ENCODE peak calls at places on chromosomes 11 and 22, in seven cellular contexts. One of them, this sample, is unnamed.

GRCh38 chr11:62603771-62604170 is 2.1 kb upstream of the MTA2 start:
- DNase-seq in right cardiac atrium: no peak
- DNase-seq in AG08395: no peak
- DNase-seq in astrocyte of the spinal cord: no peak
- DNase-seq in C1 segment of cervical spinal cord: no peak
- DNase-seq in kidney glomerular epithelial cell: no peak
- DNase-seq in DMS53: peak
- DNase-seq in this sample: no peak

GRCh38 chr22:40213478-40213877 is 35.8 kb downstream of the TNRC6B start:
- DNase-seq in astrocyte of the spinal cord: peak
- DNase-seq in C1 segment of cervical spinal cord: no peak
- DNase-seq in right cardiac atrium: no peak
- DNase-seq in AG08395: no peak
- DNase-seq in DMS53: no peak
- DNase-seq in kidney glomerular epithelial cell: no peak
- DNase-seq in this sample: no peak

GRCh38 chr11:34585870-34586654 is 34.8 kb upstream of the EHF start:
- DNase-seq in AG08395: peak
- DNase-seq in C1 segment of cervical spinal cord: no peak
- DNase-seq in astrocyte of the spinal cord: peak
- DNase-seq in DMS53: peak
- DNase-seq in right cardiac atrium: no peak
- DNase-seq in kidney glomerular epithelial cell: peak
- DNase-seq in this sample: no peak

GRCh38 chr11:115198301-115198700 is 305.9 kb downstream of the CADM1 start:
- DNase-seq in astrocyte of the spinal cord: peak
- DNase-seq in DMS53: no peak
- DNase-seq in kidney glomerular epithelial cell: peak
- DNase-seq in AG08395: no peak
- DNase-seq in right cardiac atrium: no peak
- DNase-seq in C1 segment of cervical spinal cord: no peak
- DNase-seq in this sample: no peak

GRCh38 chr22:30127749-30128166 is 47.5 kb downstream of the HORMAD2 start:
- DNase-seq in kidney glomerular epithelial cell: peak
- DNase-seq in astrocyte of the spinal cord: peak
- DNase-seq in DMS53: no peak
- DNase-seq in C1 segment of cervical spinal cord: no peak
- DNase-seq in AG08395: peak
- DNase-seq in right cardiac atrium: no peak
- DNase-seq in this sample: no peak

GRCh38 chr22:46056169-46057041 is 79.4 kb upstream of the WNT7B start:
- DNase-seq in C1 segment of cervical spinal cord: no peak
- DNase-seq in AG08395: no peak
- DNase-seq in astrocyte of the spinal cord: peak
- DNase-seq in kidney glomerular epithelial cell: peak
- DNase-seq in DMS53: no peak
- DNase-seq in right cardiac atrium: no peak
- DNase-seq in this sample: no peak

GRCh38 chr22:46077669-46078099 is 72.6 kb upstream of the PPARA start:
- DNase-seq in AG08395: no peak
- DNase-seq in right cardiac atrium: peak
- DNase-seq in kidney glomerular epithelial cell: no peak
- DNase-seq in C1 segment of cervical spinal cord: no peak
- DNase-seq in DMS53: no peak
- DNase-seq in astrocyte of the spinal cord: no peak
- DNase-seq in this sample: peak

GRCh38 chr11:32473282-32473909 is 38.1 kb upstream of the WT1 start:
- DNase-seq in DMS53: no peak
- DNase-seq in kidney glomerular epithelial cell: no peak
- DNase-seq in right cardiac atrium: no peak
- DNase-seq in AG08395: no peak
- DNase-seq in astrocyte of the spinal cord: no peak
- DNase-seq in C1 segment of cervical spinal cord: no peak
- DNase-seq in this sample: no peak

GRCh38 chr11:11427185-11427944 is 74.3 kb upstream of the CSNK2A3 start:
- DNase-seq in C1 segment of cervical spinal cord: no peak
- DNase-seq in right cardiac atrium: no peak
- DNase-seq in DMS53: no peak
- DNase-seq in kidney glomerular epithelial cell: no peak
- DNase-seq in astrocyte of the spinal cord: no peak
- DNase-seq in AG08395: peak
- DNase-seq in this sample: no peak

GRCh38 chr11:66866420-66867010 is 9.7 kb downstream of the LRFN4 start:
- DNase-seq in DMS53: no peak
- DNase-seq in kidney glomerular epithelial cell: no peak
- DNase-seq in right cardiac atrium: no peak
- DNase-seq in C1 segment of cervical spinal cord: no peak
- DNase-seq in astrocyte of the spinal cord: no peak
- DNase-seq in AG08395: no peak
- DNase-seq in this sample: no peak

GRCh38 chr22:41446057-41446501 is 522 bp downstream of the TOB2 start:
- DNase-seq in C1 segment of cervical spinal cord: no peak
- DNase-seq in kidney glomerular epithelial cell: no peak
- DNase-seq in astrocyte of the spinal cord: no peak
- DNase-seq in AG08395: no peak
- DNase-seq in DMS53: peak
- DNase-seq in right cardiac atrium: peak
- DNase-seq in this sample: no peak

GRCh38 chr11:118180300-118180703 is 3.9 kb upstream of the SCN2B start:
- DNase-seq in kidney glomerular epithelial cell: peak
- DNase-seq in DMS53: no peak
- DNase-seq in AG08395: peak
- DNase-seq in astrocyte of the spinal cord: no peak
- DNase-seq in C1 segment of cervical spinal cord: peak
- DNase-seq in right cardiac atrium: peak
- DNase-seq in this sample: peak

GRCh38 chr11:1597981-1598380 is at the start of gene KRTAP5-2:
- DNase-seq in C1 segment of cervical spinal cord: no peak
- DNase-seq in astrocyte of the spinal cord: no peak
- DNase-seq in kidney glomerular epithelial cell: no peak
- DNase-seq in DMS53: no peak
- DNase-seq in AG08395: no peak
- DNase-seq in right cardiac atrium: no peak
- DNase-seq in this sample: no peak

GRCh38 chr11:113587318-113587739 is 112.1 kb upstream of the DRD2 start:
- DNase-seq in kidney glomerular epithelial cell: no peak
- DNase-seq in astrocyte of the spinal cord: peak
- DNase-seq in DMS53: peak
- DNase-seq in C1 segment of cervical spinal cord: no peak
- DNase-seq in right cardiac atrium: no peak
- DNase-seq in AG08395: peak
- DNase-seq in this sample: no peak

GRCh38 chr11:90556612-90557011 is 333.8 kb upstream of the CHORDC1 start:
- DNase-seq in C1 segment of cervical spinal cord: no peak
- DNase-seq in AG08395: no peak
- DNase-seq in astrocyte of the spinal cord: no peak
- DNase-seq in right cardiac atrium: no peak
- DNase-seq in kidney glomerular epithelial cell: no peak
- DNase-seq in DMS53: peak
- DNase-seq in this sample: no peak

GRCh38 chr11:125080531-125080911 is 17.4 kb downstream of the SLC37A2 start:
- DNase-seq in DMS53: no peak
- DNase-seq in astrocyte of the spinal cord: no peak
- DNase-seq in AG08395: no peak
- DNase-seq in right cardiac atrium: no peak
- DNase-seq in C1 segment of cervical spinal cord: no peak
- DNase-seq in kidney glomerular epithelial cell: no peak
- DNase-seq in this sample: no peak

GRCh38 chr11:2892215-2893020 is 6.8 kb upstream of the CDKN1C start:
- DNase-seq in C1 segment of cervical spinal cord: no peak
- DNase-seq in right cardiac atrium: peak
- DNase-seq in AG08395: peak
- DNase-seq in astrocyte of the spinal cord: peak
- DNase-seq in kidney glomerular epithelial cell: peak
- DNase-seq in DMS53: peak
- DNase-seq in this sample: peak

GRCh38 chr11:72373163-72373562 is 61.2 kb downstream of the CLPB start:
- DNase-seq in AG08395: no peak
- DNase-seq in kidney glomerular epithelial cell: no peak
- DNase-seq in astrocyte of the spinal cord: no peak
- DNase-seq in DMS53: peak
- DNase-seq in C1 segment of cervical spinal cord: no peak
- DNase-seq in right cardiac atrium: no peak
- DNase-seq in this sample: no peak

GRCh38 chr11:8636127-8636526 is 42.1 kb upstream of the STK33 start:
- DNase-seq in C1 segment of cervical spinal cord: no peak
- DNase-seq in kidney glomerular epithelial cell: no peak
- DNase-seq in DMS53: no peak
- DNase-seq in AG08395: no peak
- DNase-seq in astrocyte of the spinal cord: no peak
- DNase-seq in right cardiac atrium: no peak
- DNase-seq in this sample: no peak

GRCh38 chr11:108697872-108698473 is 33.1 kb downstream of the DDX10 start:
- DNase-seq in DMS53: peak
- DNase-seq in C1 segment of cervical spinal cord: no peak
- DNase-seq in AG08395: peak
- DNase-seq in kidney glomerular epithelial cell: peak
- DNase-seq in right cardiac atrium: peak
- DNase-seq in astrocyte of the spinal cord: peak
- DNase-seq in this sample: no peak